ENCODE peak calls at places on chromosomes 16 and 17, in ten cellular contexts. P, V, Y, D, M, X, L, C, B and O are unnamed samples.

GRCh38 chr16:70744366-70744765 is 56.6 kb downstream of the VAC14 start:
- DNase-seq in P (no peak), V (peak; percentile 49), Y (no peak), D (no peak), M (no peak), X (no peak), L (no peak), C (no peak), B (no peak), O (no peak)

GRCh38 chr16:10362077-10362863 is 23.6 kb upstream of the ATF7IP2 start:
- DNase-seq in P (no peak), V (no peak), Y (peak; percentile 17), D (no peak), M (no peak), X (no peak), L (no peak), C (no peak), B (no peak), O (no peak)

GRCh38 chr16:85460983-85461813 is 151.9 kb upstream of the GSE1 start:
- DNase-seq in P (no peak), V (peak; percentile 71), Y (peak; percentile 54), D (peak; percentile 56), M (no peak), X (peak; percentile 53), L (no peak), C (no peak), B (peak; percentile 66), O (no peak)

GRCh38 chr16:10949424-10949970 is 5.1 kb downstream of the CLEC16A start:
- DNase-seq in P (no peak), V (no peak), Y (peak; percentile 39), D (no peak), M (no peak), X (peak; percentile 43), L (no peak), C (peak; percentile 42), B (no peak), O (no peak)

GRCh38 chr17:66123163-66123562 is 68.8 kb downstream of the CEP112 start:
- DNase-seq in P (no peak), V (no peak), Y (peak; percentile 62), D (peak; percentile 38), M (no peak), X (peak; percentile 4), L (no peak), C (no peak), B (no peak), O (no peak)

GRCh38 chr17:77666480-77666879 is 292.0 kb upstream of the TNRC6C start:
- DNase-seq in P (no peak), V (no peak), Y (no peak), D (no peak), M (no peak), X (no peak), L (no peak), C (no peak), B (no peak), O (no peak)

GRCh38 chr17:80942360-80943345 is 49.0 kb upstream of the CHMP6 start:
- DNase-seq in P (peak; percentile 76), V (peak; percentile 83), Y (peak; percentile 84), D (peak; percentile 82), M (peak; percentile 95), X (no peak), L (no peak), C (no peak), B (peak; percentile 86), O (no peak)

GRCh38 chr16:733382-734207 is 6.7 kb downstream of the HAGHL start:
- DNase-seq in P (no peak), V (peak; percentile 73), Y (no peak), D (no peak), M (no peak), X (peak; percentile 35), L (no peak), C (no peak), B (no peak), O (no peak)

GRCh38 chr17:7887038-7887481 is 1.5 kb upstream of the CHD3 start:
- DNase-seq in P (no peak), V (no peak), Y (no peak), D (no peak), M (no peak), X (peak; percentile 8), L (peak; percentile 93), C (no peak), B (no peak), O (no peak)

GRCh38 chr17:77392376-77393273 is 251.9 kb downstream of the SEC14L1 start:
- DNase-seq in P (peak; percentile 63), V (no peak), Y (no peak), D (no peak), M (peak; percentile 69), X (peak; percentile 91), L (no peak), C (no peak), B (peak; percentile 49), O (no peak)

GRCh38 chr17:40038882-40039513 is 15.2 kb downstream of the MED24 start:
- DNase-seq in P (peak; percentile 63), V (no peak), Y (peak; percentile 79), D (peak; percentile 87), M (peak; percentile 71), X (peak; percentile 67), L (no peak), C (peak; percentile 32), B (peak; percentile 92), O (no peak)

GRCh38 chr16:29011112-29011511 is 26.3 kb downstream of the LAT start:
- DNase-seq in P (no peak), V (no peak), Y (no peak), D (no peak), M (no peak), X (peak; percentile 48), L (no peak), C (no peak), B (no peak), O (no peak)

GRCh38 chr16:87464691-87465300 is 28.0 kb downstream of the ZCCHC14 start:
- DNase-seq in P (peak; percentile 67), V (peak; percentile 83), Y (peak; percentile 92), D (peak; percentile 96), M (peak; percentile 61), X (no peak), L (no peak), C (peak; percentile 41), B (peak; percentile 74), O (peak; percentile 82)

GRCh38 chr17:57708401-57708800 is 36.7 kb downstream of the CCDC182 start:
- DNase-seq in P (no peak), V (no peak), Y (no peak), D (no peak), M (no peak), X (no peak), L (no peak), C (no peak), B (no peak), O (no peak)

GRCh38 chr16:2436110-2436509 is 6.9 kb downstream of the CCNF start:
- DNase-seq in P (no peak), V (no peak), Y (no peak), D (no peak), M (no peak), X (no peak), L (no peak), C (no peak), B (no peak), O (no peak)

GRCh38 chr16:82651921-82652601 is 25.3 kb downstream of the CDH13 start:
- DNase-seq in P (no peak), V (no peak), Y (no peak), D (no peak), M (no peak), X (no peak), L (no peak), C (no peak), B (no peak), O (no peak)

GRCh38 chr16:9518054-9518453 is 426.6 kb downstream of the HAPSTR1 start:
- DNase-seq in P (no peak), V (no peak), Y (no peak), D (no peak), M (no peak), X (no peak), L (no peak), C (no peak), B (no peak), O (no peak)

GRCh38 chr17:33258291-33258690 is 34.8 kb downstream of the ASIC2 start:
- DNase-seq in P (no peak), V (no peak), Y (no peak), D (no peak), M (no peak), X (no peak), L (no peak), C (no peak), B (no peak), O (peak; percentile 19)

DNA sequence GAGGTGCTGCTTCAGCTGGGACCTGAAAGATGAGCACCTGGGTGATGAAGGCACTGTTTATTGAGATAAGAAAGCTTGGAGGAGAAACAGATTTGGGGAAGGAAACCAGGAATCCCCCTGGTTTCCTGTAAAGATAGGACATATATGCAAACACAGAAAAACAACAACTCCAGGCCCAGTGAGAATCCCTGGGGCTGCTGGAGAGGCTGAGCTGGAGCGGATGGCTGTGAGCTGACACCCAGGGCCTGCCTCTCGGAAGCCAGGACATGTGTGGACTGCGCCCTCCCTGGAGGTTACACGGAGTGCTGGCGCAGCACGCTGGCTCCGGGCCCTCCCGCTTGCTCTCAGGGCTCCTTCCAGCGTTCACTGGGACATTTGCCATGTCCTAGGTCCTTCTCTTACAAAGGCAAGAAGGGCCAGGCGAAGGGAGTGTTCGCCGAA is 57.5 kb downstream of the CYB5B start:
- DNase-seq in P (peak; percentile 91), V (peak; percentile 87), Y (peak; percentile 57), D (peak; percentile 48), M (peak; percentile 92), X (no peak), L (no peak), C (no peak), B (peak; percentile 92), O (no peak)
- TF ChIP-seq CTCF in P (no peak), V (no peak), Y (peak; percentile 16), D (no peak), M (peak; percentile 38), X (no peak), L (peak; percentile 61), C (no peak), B (peak; percentile 33), O (no peak)

GRCh38 chr16:67252806-67253497 is 4.2 kb downstream of the SLC9A5 start:
- DNase-seq in P (no peak), V (no peak), Y (no peak), D (no peak), M (no peak), X (no peak), L (no peak), C (no peak), B (peak; percentile 49), O (no peak)
- H3K27me3 ChIP-seq in P (no peaks in the 10 kb centered on the region), V (no peaks in the 10 kb centered on the region), Y (no peaks in the 10 kb centered on the region), D (no peaks in the 10 kb centered on the region), M (peaks cover 15% of the 10 kb centered on the region), X (peaks cover 32% of the 10 kb centered on the region), L (peaks cover 18% of the 10 kb centered on the region), C (no peaks in the 10 kb centered on the region), B (no peaks in the 10 kb centered on the region), O (peaks cover 14% of the 10 kb centered on the region)

GRCh38 chr17:29042679-29043538 is at the start of gene PIPOX:
- DNase-seq in P (no peak), V (no peak), Y (peak; percentile 46), D (peak; percentile 15), M (no peak), X (peak; percentile 92), L (no peak), C (peak; percentile 39), B (no peak), O (no peak)
- H3K4me3 ChIP-seq in P (peak within 1 kb of the TSS; percentile 1), V (no peak within 1 kb of the TSS), Y (no peak within 1 kb of the TSS), D (no peak within 1 kb of the TSS), M (no peak within 1 kb of the TSS), X (peak within 1 kb of the TSS; percentile 26), L (no peak within 1 kb of the TSS), C (no peak within 1 kb of the TSS), B (no peak within 1 kb of the TSS), O (no peak within 1 kb of the TSS)

DNA sequence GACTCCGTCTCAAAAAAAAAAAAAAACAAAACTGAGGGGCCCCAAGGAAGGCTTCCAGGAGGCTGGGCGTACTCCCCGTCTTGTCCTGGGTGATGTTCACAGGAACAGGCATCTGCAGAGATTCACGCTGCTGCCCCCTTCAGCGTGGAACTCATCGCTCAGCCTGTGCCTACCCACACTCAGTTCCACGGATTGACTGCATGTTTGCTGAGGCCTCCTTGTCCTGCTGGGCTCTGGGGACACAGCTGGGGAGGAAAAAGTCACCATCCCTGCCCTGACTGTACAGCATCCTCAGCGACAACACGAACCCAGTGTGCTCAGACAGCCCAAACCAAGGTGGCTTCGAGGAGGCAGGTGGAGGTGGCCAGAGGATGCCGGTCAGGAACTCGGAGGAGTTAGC is 12.9 kb upstream of the OSGIN1 start:
- DNase-seq in P (no peak), V (no peak), Y (no peak), D (no peak), M (no peak), X (no peak), L (no peak), C (no peak), B (no peak), O (no peak)
- TF ChIP-seq CTCF in P (no peak), V (no peak), Y (no peak), D (no peak), M (no peak), X (no peak), L (no peak), C (no peak), B (no peak), O (no peak)